ENCODE peak calls at places on chromosome 16, in eight cellular contexts. I is D341Med; T is NCI-H2081; H is T-helper 2 cell; Z is Right ventricle myocardium superior; M is GM04504; U is CD4-positive, alpha-beta T cell; E is NCI-H187. R is an unnamed sample.

GRCh38 chr16:84036982-84037425 is 5.6 kb downstream of the SLC38A8 start:
- DNase-seq in I (no peak), T (no peak), H (no peak), Z (no peak), M (no peak), U (no peak), E (no peak), R (no peak)

GRCh38 chr16:85881436-85881835 is 17.5 kb upstream of the IRF8 start:
- DNase-seq in I (no peak), T (no peak), H (no peak), Z (no peak), M (no peak), U (no peak), E (no peak), R (no peak)

GRCh38 chr16:23182206-23182674 is 305 bp upstream of the SCNN1G start:
- DNase-seq in I (peak), T (peak), H (peak), Z (peak), M (peak), U (peak), E (no peak), R (peak)

GRCh38 chr16:88295526-88296436 is 87.0 kb upstream of the ZNF469 start:
- DNase-seq in I (no peak), T (no peak), H (no peak), Z (no peak), M (no peak), U (no peak), E (no peak), R (no peak)

GRCh38 chr16:88681084-88681680 is 5.1 kb downstream of the SNAI3 start:
- DNase-seq in I (peak), T (no peak), H (no peak), Z (no peak), M (no peak), U (peak), E (no peak), R (no peak)

GRCh38 chr16:25264599-25264998 is 7.0 kb upstream of the ZKSCAN2 start:
- DNase-seq in I (no peak), T (no peak), H (no peak), Z (no peak), M (no peak), U (no peak), E (no peak), R (no peak)

GRCh38 chr16:11572301-11572995 is 14.3 kb downstream of the LITAF start:
- DNase-seq in I (no peak), T (no peak), H (no peak), Z (no peak), M (no peak), U (peak), E (no peak), R (peak)

GRCh38 chr16:86777098-86777946 is 199.0 kb downstream of the FOXL1 start:
- DNase-seq in I (no peak), T (no peak), H (no peak), Z (no peak), M (no peak), U (no peak), E (no peak), R (no peak)

GRCh38 chr16:84434800-84435199 is 66.5 kb downstream of the ATP2C2 start:
- DNase-seq in I (no peak), T (no peak), H (no peak), Z (no peak), M (no peak), U (no peak), E (no peak), R (no peak)

GRCh38 chr16:8814095-8814806 is 16.6 kb downstream of the PMM2 start:
- DNase-seq in I (no peak), T (no peak), H (no peak), Z (no peak), M (no peak), U (no peak), E (no peak), R (no peak)

GRCh38 chr16:55672471-55672870 is 16.7 kb downstream of the SLC6A2 start:
- DNase-seq in I (no peak), T (no peak), H (no peak), Z (peak), M (peak), U (no peak), E (no peak), R (no peak)

GRCh38 chr16:23280483-23280967 is 21.6 kb upstream of the SCNN1B start:
- DNase-seq in I (no peak), T (peak), H (no peak), Z (no peak), M (no peak), U (no peak), E (no peak), R (no peak)

GRCh38 chr16:10871157-10871991 is 5.6 kb upstream of the CIITA start:
- DNase-seq in I (no peak), T (no peak), H (no peak), Z (peak), M (peak), U (no peak), E (no peak), R (no peak)

R was measured in CD8-positive, alpha-beta memory T cell.